ENCODE peak calls at places on chromosomes 16 and 17, in four cellular contexts. J is left lung, P is heart right ventricle, V is sigmoid colon. Y is an unnamed sample. For H3K27me3, the result is how much of the 10 kb centered on the place peaks cover.

GRCh38 chr16:85418978-85419491 is 194.1 kb upstream of the GSE1 start:
- DNase-seq in J (peak), P (no peak), V (peak), Y (peak)

GRCh38 chr17:60392845-60393702 is 1.1 kb upstream of the USP32 start:
- DNase-seq in J (no peak), P (no peak), V (peak), Y (peak)

GRCh38 chr17:835263-835662 is 53.1 kb downstream of the MRM3 start:
- DNase-seq in J (no peak), P (no peak), V (peak), Y (no peak)

GRCh38 chr17:1919206-1919605 is 89.4 kb downstream of the RPA1 start:
- DNase-seq in J (peak), P (no peak), V (no peak), Y (no peak)

GRCh38 chr16:31505483-31505882 is 2.7 kb downstream of the RUSF1 start:
- DNase-seq in J (no peak), P (no peak), V (no peak), Y (no peak)

GRCh38 chr16:11497329-11497805 is 89.4 kb downstream of the LITAF start:
- DNase-seq in J (peak), P (peak), V (peak), Y (peak)

GRCh38 chr16:80976946-80977345 is 29.7 kb downstream of the CMC2 start:
- DNase-seq in J (no peak), P (no peak), V (no peak), Y (no peak)

GRCh38 chr17:33778505-33779398 is 476.3 kb upstream of the CCL2 start:
- DNase-seq in J (no peak), P (no peak), V (no peak), Y (peak)

GRCh38 chr17:27477971-27478684 is 21.9 kb downstream of the KSR1 start:
- DNase-seq in J (no peak), P (no peak), V (no peak), Y (no peak)

GRCh38 chr17:73983623-73984410 is 219.7 kb upstream of the RPL38 start:
- DNase-seq in J (no peak), P (no peak), V (no peak), Y (no peak)

DNA sequence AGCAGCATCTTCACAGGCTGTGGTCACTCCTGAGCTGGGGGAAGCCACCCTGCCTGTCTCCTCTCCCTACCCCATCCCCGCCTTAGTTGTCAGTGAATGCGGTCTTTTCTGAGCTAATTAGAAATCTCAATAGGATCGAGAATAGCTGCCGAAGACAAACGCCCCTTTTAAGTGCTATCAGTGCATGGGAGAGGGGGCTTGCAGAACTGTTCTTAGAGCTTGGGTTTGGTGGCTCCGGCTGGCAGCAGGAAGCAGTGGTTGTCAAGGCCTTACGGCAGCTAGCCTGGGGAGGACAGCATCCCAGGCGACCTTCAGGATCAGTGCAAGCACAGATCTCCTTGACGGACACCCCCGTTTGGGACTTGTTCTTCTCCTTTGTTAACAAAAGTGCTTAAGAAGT is 195.1 kb downstream of the CCDC182 start:
- DNase-seq in J (no peak), P (no peak), V (no peak), Y (no peak)
- H3K4me3 ChIP-seq in J (no peak), P (no peak), V (no peak), Y (no peak)

GRCh38 chr17:67575325-67575724 is 142.4 kb upstream of the NOL11 start:
- DNase-seq in J (no peak), P (no peak), V (no peak), Y (peak)
- TF ChIP-seq CTCF in J (no peak), P (no peak), V (no peak), Y (peak)

DNA sequence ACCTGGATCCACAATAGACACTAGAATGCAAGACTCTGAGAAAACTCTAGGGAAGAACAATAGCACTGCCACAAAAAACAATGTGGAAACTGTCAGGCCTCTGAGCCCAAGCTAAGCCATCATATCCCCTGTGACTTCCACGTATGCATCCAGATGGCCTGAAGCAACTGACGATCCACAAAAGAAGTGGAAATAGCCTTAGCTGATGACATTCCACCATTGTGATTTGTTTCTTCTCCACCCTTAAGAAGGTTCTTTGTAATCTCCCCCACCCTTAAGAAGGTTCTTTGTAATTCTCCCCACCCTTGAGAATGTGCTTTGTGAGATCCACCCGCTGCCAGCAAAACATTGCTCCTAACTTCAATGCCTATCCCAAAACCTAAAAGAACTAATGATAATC is 39.2 kb upstream of the TNRC6C start:
- DNase-seq in J (no peak), P (no peak), V (no peak), Y (no peak)
- H3K27me3 ChIP-seq in J (half or more), P (under half), V (under half), Y (under half)

GRCh38 chr17:79728169-79728907 is 2.4 kb upstream of the ENPP7 start:
- DNase-seq in J (no peak), P (peak), V (peak), Y (peak)
- H3K4me3 ChIP-seq in J (peak), P (peak), V (peak), Y (no peak)

DNA sequence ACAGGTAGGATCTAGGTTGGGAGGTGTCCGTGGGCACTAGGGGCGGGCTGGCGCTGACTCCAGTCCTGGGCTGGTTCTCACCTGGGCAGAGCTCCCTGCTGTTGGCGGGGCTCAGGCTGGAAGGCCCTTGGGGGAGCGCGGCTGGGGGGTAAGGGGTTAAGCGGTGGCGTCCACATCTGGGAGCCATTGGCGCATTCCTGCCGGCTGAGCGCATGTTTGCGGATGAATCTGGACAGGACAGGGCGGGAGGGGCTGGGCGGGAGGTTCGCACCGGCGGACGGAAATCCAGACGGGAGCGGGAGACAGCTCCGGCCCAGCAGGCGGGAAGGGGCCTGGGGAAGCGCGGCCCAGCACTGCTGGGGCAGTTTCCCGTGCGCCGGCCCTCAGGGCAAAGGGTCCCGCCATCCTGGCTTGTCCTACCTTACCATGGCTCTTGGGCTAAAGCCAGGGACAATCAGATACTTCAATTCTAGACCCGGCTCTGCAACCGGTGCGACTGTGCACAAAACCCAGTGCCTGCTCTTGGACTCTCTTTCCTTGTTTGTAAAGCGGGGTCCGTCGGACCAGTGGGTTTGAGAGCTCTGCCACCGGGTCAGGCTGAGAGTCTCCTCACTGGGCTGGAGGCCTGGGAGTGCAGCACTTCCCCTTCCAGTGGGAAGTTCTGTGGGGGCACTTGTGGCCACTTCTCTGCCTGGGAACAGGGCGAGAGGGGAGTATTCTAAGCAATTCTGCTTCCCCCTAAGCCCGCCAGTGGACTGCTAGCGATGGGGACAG is 7.8 kb downstream of the RARA start:
- DNase-seq in J (peak), P (peak), V (peak), Y (peak)
- TF ChIP-seq CTCF in J (no peak), P (no peak), V (no peak), Y (no peak)

DNA sequence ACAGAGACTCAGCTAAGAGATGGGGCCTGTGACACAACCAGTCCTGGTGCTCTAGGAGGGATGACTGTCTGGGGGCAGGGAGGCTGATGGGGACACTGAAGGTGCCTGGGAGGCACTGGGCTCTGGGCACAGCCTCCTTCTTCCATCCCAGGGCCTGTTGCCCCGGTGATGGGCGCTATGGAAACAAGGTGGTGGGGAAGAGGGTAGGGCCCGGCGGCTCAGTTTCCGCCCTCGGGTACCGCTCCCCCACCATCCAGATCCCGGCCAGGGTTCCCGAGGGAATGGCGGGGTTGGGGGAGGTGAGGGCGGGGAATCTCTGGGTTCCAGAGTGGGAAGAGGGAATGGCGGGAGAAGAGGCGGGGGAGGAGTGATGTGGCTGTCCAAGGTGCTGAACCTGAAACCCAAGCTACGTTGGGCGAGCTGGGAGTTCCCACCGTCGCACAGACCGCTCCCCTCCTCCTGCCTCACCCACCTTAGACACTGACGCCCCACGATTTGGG is 981 bp downstream of the KCNH4 start:
- DNase-seq in J (no peak), P (peak), V (no peak), Y (peak)
- H3K27me3 ChIP-seq in J (under half), P (under half), V (under half), Y (under half)

DNA sequence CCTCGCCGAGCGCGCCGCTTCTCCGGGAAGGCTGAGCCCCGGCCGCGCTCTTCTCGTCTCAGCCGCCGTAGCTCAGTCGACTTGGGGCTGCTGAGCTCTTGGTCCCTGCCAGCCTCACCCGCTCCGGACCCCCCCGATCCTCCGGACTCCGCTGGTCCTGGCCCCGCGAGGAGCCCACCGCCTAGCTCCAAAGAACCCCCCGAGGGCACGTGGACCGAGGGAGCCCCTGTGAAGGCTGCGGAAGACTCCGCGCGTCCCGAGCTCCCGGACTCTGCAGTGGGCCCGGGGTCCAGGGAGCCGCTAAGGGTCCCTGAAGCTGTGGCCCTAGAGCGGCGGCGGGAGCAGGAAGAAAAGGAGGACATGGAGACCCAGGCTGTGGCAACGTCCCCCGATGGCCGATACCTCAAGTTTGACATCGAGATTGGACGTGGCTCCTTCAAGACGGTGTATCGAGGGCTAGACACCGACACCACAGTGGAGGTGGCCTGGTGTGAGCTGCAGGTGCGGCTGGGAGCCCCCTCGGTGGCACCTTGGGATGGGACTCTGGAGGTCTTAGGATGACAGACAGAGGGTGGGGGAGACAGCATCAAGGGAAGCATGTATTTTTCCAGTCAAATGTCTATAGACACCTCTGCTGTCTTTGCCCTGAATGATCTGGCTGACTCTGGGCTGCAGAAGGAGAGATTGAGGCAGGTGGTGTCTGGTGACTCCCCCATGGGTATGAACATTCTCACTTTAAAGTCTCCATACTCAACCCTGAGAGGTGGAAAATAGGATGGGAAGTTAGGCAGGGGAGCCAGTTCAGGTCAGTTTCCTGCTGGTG is 617 bp downstream of the WNK4 start:
- DNase-seq in J (no peak), P (no peak), V (no peak), Y (no peak)
- H3K4me3 ChIP-seq in J (peak), P (peak), V (peak), Y (no peak)

GRCh38 chr17:75650874-75651273 is 16.1 kb downstream of the RECQL5 start:
- DNase-seq in J (no peak), P (no peak), V (no peak), Y (no peak)

GRCh38 chr17:75649687-75650086 is 16.5 kb downstream of the SMIM5 start:
- DNase-seq in J (no peak), P (no peak), V (peak), Y (no peak)

GRCh38 chr17:75652934-75653549 is 13.9 kb downstream of the RECQL5 start:
- DNase-seq in J (no peak), P (no peak), V (peak), Y (no peak)

GRCh38 chr17:75654176-75654575 is 12.8 kb downstream of the RECQL5 start:
- DNase-seq in J (no peak), P (no peak), V (peak), Y (no peak)

DNA sequence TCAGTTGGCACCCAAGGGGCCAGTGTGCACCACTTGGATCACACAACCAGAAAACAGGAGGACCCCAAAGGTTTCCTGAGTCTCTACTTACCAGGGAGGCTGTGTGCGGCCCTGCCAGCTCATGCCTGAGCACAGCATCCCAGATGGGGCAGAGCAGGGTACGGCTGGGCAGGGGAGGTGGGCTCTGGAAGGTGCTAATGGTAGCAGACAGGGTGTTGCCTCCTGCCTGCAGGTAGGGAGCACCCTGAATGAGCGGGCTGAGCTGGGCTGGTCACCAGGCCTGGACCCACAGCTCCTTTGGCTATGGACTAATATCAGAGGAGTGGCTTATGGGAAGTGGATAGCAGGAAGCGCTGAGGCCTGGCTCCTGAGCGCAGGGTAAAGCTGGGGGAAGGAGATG is 14.6 kb downstream of the RECQL5 start:
- DNase-seq in J (no peak), P (no peak), V (peak), Y (no peak)
- TF ChIP-seq CTCF in J (no peak), P (no peak), V (no peak), Y (no peak)

DNA sequence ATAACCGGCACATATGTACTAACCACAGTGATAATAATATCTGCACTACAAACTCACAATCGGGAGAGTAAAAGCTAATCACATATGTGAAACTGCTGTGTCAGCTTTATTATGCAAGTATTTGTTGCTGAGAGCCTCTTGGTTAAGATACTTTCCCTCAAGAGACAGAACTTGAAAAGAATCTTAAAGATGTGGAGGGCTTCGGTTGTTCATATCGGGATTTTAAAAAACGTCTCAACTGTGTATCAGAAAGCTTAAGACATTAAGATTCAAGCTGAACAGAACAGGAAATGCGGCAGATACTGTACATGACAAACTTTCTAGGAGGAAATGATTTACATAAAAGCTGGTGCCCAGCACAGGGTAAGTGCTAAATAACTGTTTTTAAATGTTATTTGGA is 27.5 kb upstream of the HLF start:
- DNase-seq in J (no peak), P (no peak), V (no peak), Y (no peak)
- H3K27me3 ChIP-seq in J (under half), P (under half), V (under half), Y (under half)

DNA sequence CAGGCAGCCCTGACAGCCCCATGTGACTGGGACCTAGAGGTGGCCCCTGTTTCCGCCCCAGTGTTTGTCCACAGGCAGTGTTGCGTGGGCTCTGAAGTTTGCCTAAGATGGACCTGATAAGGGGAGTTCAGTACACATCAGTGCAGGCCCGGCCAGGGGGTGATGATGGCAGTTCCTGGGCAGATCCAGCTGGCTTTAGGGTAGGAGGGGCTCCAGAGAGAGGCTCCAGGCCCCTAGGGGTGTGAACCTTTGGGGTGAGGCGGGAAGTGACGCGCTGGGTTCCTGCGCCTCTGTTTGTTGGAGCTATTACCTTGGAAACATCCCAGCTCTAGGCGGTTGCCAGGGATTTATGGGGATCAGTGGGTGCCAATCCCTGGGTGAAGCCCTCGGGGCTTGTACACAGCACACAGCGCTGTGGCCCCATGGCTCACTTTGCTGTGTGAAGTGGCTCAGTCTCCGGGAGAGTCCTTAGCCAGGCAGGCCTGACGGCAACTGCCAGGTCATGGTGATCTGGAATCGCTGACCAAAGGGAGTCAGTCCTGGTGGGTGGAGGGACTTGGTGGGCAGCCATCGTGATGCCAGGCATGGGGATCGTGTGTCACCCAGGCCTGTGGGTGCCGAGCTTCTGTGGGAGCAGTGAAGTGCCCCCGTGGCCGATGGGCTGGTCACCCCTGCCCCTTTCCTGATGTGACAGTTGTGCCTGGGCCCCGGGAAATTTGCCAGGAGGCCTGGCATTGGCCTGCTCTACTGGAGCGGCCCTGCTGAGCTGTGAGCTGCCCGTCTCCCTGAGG is 146.1 kb downstream of the SEC14L1 start:
- DNase-seq in J (peak), P (peak), V (peak), Y (peak)
- H3K4me3 ChIP-seq in J (no peak), P (no peak), V (no peak), Y (no peak)

Y was measured in body of pancreas.